ENCODE peak calls at places on chromosomes 16 and 17, in five cellular contexts. F is H9, B is mesenchymal stem cell, M is H1, C is trophoblast cell. T is an unnamed sample.

GRCh38 chr16:52561910-52562741 is 15.2 kb upstream of the TOX3 start:
- DNase-seq in M (no peak), B (no peak), F (no peak), C (no peak), T (no peak)

GRCh38 chr17:62321451-62321850 is 58.9 kb upstream of the EFCAB3 start:
- DNase-seq in M (no peak), B (peak), C (no peak), F (no peak), T (no peak)

GRCh38 chr17:81831957-81832607 is 1.0 kb downstream of the MCRIP1 start:
- DNase-seq in C (peak), F (no peak), M (no peak), B (peak), T (no peak)

GRCh38 chr16:79299154-79299799 is 301.3 kb downstream of the MAF start:
- DNase-seq in M (peak), C (no peak), F (peak), B (no peak), T (peak)

GRCh38 chr17:31494259-31495048 is 103.0 kb downstream of the RAB11FIP4 start:
- DNase-seq in M (no peak), C (peak), B (no peak), F (no peak), T (no peak)

GRCh38 chr16:50103764-50104163 is 38.0 kb downstream of the HEATR3 start:
- DNase-seq in M (no peak), B (peak), F (no peak), C (peak), T (no peak)

GRCh38 chr16:14013571-14014283 is 57.4 kb upstream of the MRTFB start:
- DNase-seq in F (no peak), B (peak), C (peak), M (no peak), T (no peak)

GRCh38 chr17:38711792-38712571 is 6.9 kb downstream of the MLLT6 start:
- DNase-seq in M (no peak), B (no peak), C (no peak), F (peak), T (no peak)

GRCh38 chr17:76556759-76557367 is 17.0 kb downstream of the PRCD start:
- DNase-seq in C (peak), F (peak), B (peak), M (no peak), T (no peak)

GRCh38 chr16:53018834-53019416 is 33.8 kb downstream of the CHD9NB start:
- DNase-seq in C (no peak), F (no peak), B (no peak), M (no peak), T (no peak)

GRCh38 chr17:10051112-10051511 is 146.0 kb upstream of the RCVRN start:
- DNase-seq in M (no peak), C (peak), F (no peak), B (peak), T (no peak)

GRCh38 chr17:60393840-60394529 is 2.1 kb upstream of the USP32 start:
- DNase-seq in M (no peak), F (no peak), B (no peak), C (peak), T (no peak)

GRCh38 chr17:47841488-47842308 is 625 bp upstream of the SCRN2 start:
- DNase-seq in F (no peak), M (no peak), C (peak), B (no peak), T (no peak)

GRCh38 chr17:76410328-76410965 is 26.0 kb downstream of the SPHK1 start:
- DNase-seq in F (no peak), M (no peak), B (no peak), C (no peak), T (no peak)

GRCh38 chr16:81639348-81639747 is 139.7 kb upstream of the PLCG2 start:
- DNase-seq in F (no peak), C (no peak), M (no peak), B (no peak), T (no peak)
- H2BK12ac ChIP-seq in F (no peak), C (no peak), M (no peak), B (no peak), T (no peak)

DNA sequence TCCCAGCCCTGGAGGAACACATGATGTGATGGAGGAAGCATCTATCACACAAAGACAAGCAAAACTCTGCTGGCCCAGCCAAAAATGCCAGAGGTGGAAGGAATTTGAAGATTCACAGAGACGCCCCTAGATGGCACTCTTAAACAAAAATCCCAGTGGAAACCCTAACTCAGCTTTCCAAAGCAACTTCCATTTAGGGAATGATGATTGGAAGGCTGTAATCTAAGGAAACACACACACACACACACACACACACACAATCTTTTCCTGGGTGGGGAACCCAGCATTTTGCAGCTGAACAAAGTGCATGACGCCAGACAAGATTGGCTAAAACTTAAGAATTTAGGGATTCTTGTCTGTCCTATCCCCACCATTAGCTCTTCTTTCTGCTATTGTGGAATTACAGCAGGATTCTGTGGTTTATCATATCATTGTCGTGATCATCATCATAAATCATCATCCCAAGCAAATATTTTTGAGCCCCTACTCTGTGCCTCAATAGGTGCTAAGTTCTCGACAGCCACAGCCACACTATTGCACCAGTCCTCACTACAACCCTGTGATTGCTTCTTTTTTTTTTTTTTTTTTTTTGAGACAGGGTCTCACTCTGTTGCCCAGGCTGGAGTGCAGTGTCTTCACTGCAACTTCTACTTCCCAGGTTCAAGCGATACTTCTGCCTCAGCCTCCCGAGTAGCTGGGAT is 1.6 kb upstream of the LDAF1 start:
- DNase-seq in M (peak), C (peak), F (peak), B (peak), T (peak)
- H3K27ac ChIP-seq in M (no peak), C (no peak), F (no peak), B (no peak), T (no peak)

DNA sequence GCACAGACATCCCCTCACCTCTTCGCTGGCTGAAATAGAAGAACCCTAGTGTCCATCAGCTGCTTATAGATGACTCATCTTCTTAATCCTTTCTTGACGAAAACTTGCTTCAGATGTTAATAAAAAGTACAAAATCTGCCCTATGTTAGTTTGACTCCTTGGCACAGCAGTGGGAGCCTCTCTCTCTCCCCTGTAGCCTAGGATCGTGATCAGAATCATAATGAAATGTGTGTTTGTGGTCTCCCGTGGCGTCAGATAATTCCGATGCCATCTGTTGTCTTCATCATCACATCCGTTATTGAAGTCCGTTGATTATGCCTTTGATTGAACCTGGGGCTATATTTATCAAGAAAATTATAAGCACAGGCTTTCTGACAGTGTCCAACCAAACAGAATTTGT is 102.4 kb downstream of the BMERB1 start:
- DNase-seq in B (no peak), M (no peak), F (no peak), C (no peak), T (no peak)
- H2BK12ac ChIP-seq in B (no peak), M (no peak), F (no peak), C (no peak), T (no peak)

GRCh38 chr16:4376126-4376819 is 4.6 kb downstream of the VASN start:
- DNase-seq in F (no peak), B (no peak), M (no peak), C (peak), T (no peak)
- H3K27ac ChIP-seq in F (no peak), B (no peak), M (no peak), C (no peak), T (peak)

GRCh38 chr16:75805946-75806345 is 79.7 kb upstream of the CPHXL start:
- DNase-seq in C (no peak), B (no peak), F (no peak), M (no peak), T (no peak)

GRCh38 chr16:75810342-75810741 is 84.1 kb upstream of the CPHXL start:
- DNase-seq in M (no peak), F (no peak), C (no peak), B (peak), T (no peak)

GRCh38 chr16:75806487-75806886 is 80.2 kb upstream of the CPHXL start:
- DNase-seq in F (no peak), B (no peak), C (no peak), M (no peak), T (no peak)

GRCh38 chr16:75810998-75811634 is 84.8 kb upstream of the CPHXL start:
- DNase-seq in C (no peak), M (no peak), F (no peak), B (no peak), T (no peak)
- H2BK12ac ChIP-seq in C (no peak), M (no peak), F (no peak), B (no peak), T (no peak)

GRCh38 chr16:87854053-87854906 is 15.0 kb downstream of the SLC7A5 start:
- DNase-seq in C (no peak), M (peak), F (no peak), B (no peak), T (no peak)

GRCh38 chr16:87851141-87851587 is 18.1 kb downstream of the SLC7A5 start:
- DNase-seq in C (peak), M (no peak), B (no peak), F (no peak), T (no peak)

GRCh38 chr16:87851601-87852000 is 17.7 kb downstream of the SLC7A5 start:
- DNase-seq in B (no peak), M (peak), F (no peak), C (peak), T (no peak)

GRCh38 chr16:87854907-87855683 is 14.2 kb downstream of the SLC7A5 start:
- DNase-seq in C (no peak), B (no peak), F (no peak), M (no peak), T (no peak)

GRCh38 chr16:87853411-87854052 is 15.8 kb downstream of the SLC7A5 start:
- DNase-seq in B (peak), F (peak), C (peak), M (peak), T (peak)
- H3K27ac ChIP-seq in B (peak), F (no peak), C (peak), M (peak), T (no peak)